ENCODE peak calls at places on chromosomes 16 and 17, in ten cellular contexts. X is mesothelial cell of epicardium, D is heart left ventricle, E is BJ, T is NCI-H510A treated with DMSO at 0.1 percent for 48 hours, V is hippocampal formation, L is HEK293T, C is T-helper 1 cell, P is kidney glomerular epithelial cell, Y is EL. O is an unnamed sample.

GRCh38 chr16:11576427-11577289 is 10.1 kb downstream of the LITAF start:
- DNase-seq in X (no peak), D (no peak), E (no peak), T (peak; percentile 33), V (peak; percentile 13), L (no peak), C (no peak), P (no peak), Y (no peak), O (peak; percentile 26)

GRCh38 chr16:76280421-76280820 is 3.2 kb downstream of the CNTNAP4 start:
- DNase-seq in X (no peak), D (no peak), E (no peak), T (no peak), V (no peak), L (no peak), C (no peak), P (no peak), Y (no peak), O (no peak)

GRCh38 chr16:59665618-59666220 is 931.6 kb upstream of the GOT2 start:
- DNase-seq in X (no peak), D (no peak), E (no peak), T (peak; percentile 33), V (no peak), L (no peak), C (no peak), P (no peak), Y (no peak), O (no peak)

GRCh38 chr17:57294629-57295501 is 38.5 kb downstream of the MSI2 start:
- DNase-seq in X (no peak), D (peak; percentile 46), E (no peak), T (peak; percentile 90), V (no peak), L (no peak), C (no peak), P (no peak), Y (peak; percentile 74), O (peak; percentile 60)

GRCh38 chr17:76056882-76057281 is 15.4 kb downstream of the SRP68 start:
- DNase-seq in X (no peak), D (no peak), E (no peak), T (no peak), V (no peak), L (no peak), C (no peak), P (no peak), Y (no peak), O (no peak)

GRCh38 chr17:39696731-39697130 is 3.1 kb upstream of the ERBB2 start:
- DNase-seq in X (no peak), D (no peak), E (no peak), T (no peak), V (no peak), L (no peak), C (no peak), P (no peak), Y (no peak), O (no peak)

GRCh38 chr16:89507219-89507833 is 877 bp upstream of the SPG7 start:
- DNase-seq in X (no peak), D (no peak), E (no peak), T (no peak), V (no peak), L (no peak), C (no peak), P (no peak), Y (peak; percentile 18), O (no peak)

GRCh38 chr16:87860553-87861299 is 8.6 kb downstream of the SLC7A5 start:
- DNase-seq in X (no peak), D (peak; percentile 22), E (peak; percentile 37), T (no peak), V (no peak), L (no peak), C (no peak), P (peak; percentile 43), Y (peak; percentile 88), O (peak; percentile 87)

GRCh38 chr17:2694381-2695242 is 17.0 kb downstream of the CLUH start:
- DNase-seq in X (peak; percentile 26), D (peak; percentile 19), E (no peak), T (no peak), V (no peak), L (no peak), C (no peak), P (no peak), Y (no peak), O (no peak)

GRCh38 chr17:4332296-4332970 is 34.0 kb downstream of the UBE2G1 start:
- DNase-seq in X (no peak), D (no peak), E (no peak), T (no peak), V (no peak), L (no peak), C (no peak), P (no peak), Y (peak; percentile 32), O (peak; percentile 45)

GRCh38 chr17:1554751-1555617 is 7.6 kb downstream of the PITPNA start:
- DNase-seq in X (no peak), D (no peak), E (no peak), T (no peak), V (no peak), L (no peak), C (no peak), P (no peak), Y (no peak), O (no peak)

GRCh38 chr16:14057878-14058382 is 13.2 kb upstream of the MRTFB start:
- DNase-seq in X (no peak), D (peak; percentile 23), E (no peak), T (no peak), V (no peak), L (no peak), C (no peak), P (peak; percentile 84), Y (no peak), O (peak; percentile 16)

GRCh38 chr17:18187816-18188761 is 4.5 kb downstream of the ALKBH5 start:
- DNase-seq in X (no peak), D (peak; percentile 41), E (no peak), T (no peak), V (no peak), L (no peak), C (no peak), P (peak; percentile 78), Y (peak; percentile 76), O (peak; percentile 86)

GRCh38 chr16:57801856-57802634 is at the start of gene KIFC3:
- DNase-seq in X (peak; percentile 85), D (peak; percentile 92), E (no peak), T (no peak), V (peak; percentile 61), L (peak; percentile 70), C (peak; percentile 44), P (peak; percentile 49), Y (peak; percentile 84), O (peak; percentile 80)

GRCh38 chr16:79090966-79091365 is 509.6 kb downstream of the MAF start:
- DNase-seq in X (no peak), D (no peak), E (no peak), T (no peak), V (no peak), L (no peak), C (no peak), P (no peak), Y (no peak), O (no peak)

GRCh38 chr17:64920026-64920418 is 744 bp upstream of the LRRC37A3 start:
- DNase-seq in X (no peak), D (no peak), E (no peak), T (no peak), V (no peak), L (no peak), C (no peak), P (peak; percentile 17), Y (peak; percentile 20), O (no peak)

O was measured in kidney tubule cell.